ENCODE peak calls at places on chromosomes 4 and X, in seven cellular contexts. W is prostate gland, E is PC-3, A is testis, L is tibial artery, Q is thyroid gland, F is left lung. Z is an unnamed sample.

GRCh38 chrX:54423161-54423888 is 16.9 kb upstream of the TSR2 start:
- DNase-seq in W (no peak), E (no peak), A (peak; percentile 18), L (no peak), Q (no peak), F (no peak), Z (no peak)

GRCh38 chrX:57285001-57285400 is 1.5 kb upstream of the FAAH2 start:
- DNase-seq in W (no peak), E (no peak), A (no peak), L (no peak), Q (no peak), F (no peak), Z (no peak)

GRCh38 chr4:40255722-40256281 is 59.0 kb downstream of the RHOH start:
- DNase-seq in W (no peak), E (peak; percentile 88), A (no peak), L (no peak), Q (no peak), F (no peak), Z (no peak)

GRCh38 chr4:160652790-160653189 is 1511.0 kb downstream of the FSTL5 start:
- DNase-seq in W (no peak), E (no peak), A (no peak), L (no peak), Q (no peak), F (no peak), Z (no peak)

GRCh38 chrX:38656350-38656915 is 95.1 kb downstream of the TSPAN7 start:
- DNase-seq in W (no peak), E (no peak), A (no peak), L (no peak), Q (no peak), F (no peak), Z (no peak)

GRCh38 chr4:21901831-21902230 is 46.7 kb downstream of the KCNIP4 start:
- DNase-seq in W (no peak), E (peak; percentile 92), A (no peak), L (no peak), Q (no peak), F (no peak), Z (no peak)

GRCh38 chr4:182018691-182019090 is 224.5 kb upstream of the TENM3 start:
- DNase-seq in W (no peak), E (no peak), A (no peak), L (no peak), Q (no peak), F (no peak), Z (no peak)

GRCh38 chr4:47913858-47914218 is 545 bp downstream of the NFXL1 start:
- DNase-seq in W (peak; percentile 40), E (peak; percentile 19), A (peak; percentile 45), L (peak; percentile 71), Q (peak; percentile 47), F (peak; percentile 89), Z (peak; percentile 69)

GRCh38 chr4:25442863-25443307 is 65.8 kb downstream of the ANAPC4 start:
- DNase-seq in W (no peak), E (no peak), A (no peak), L (peak; percentile 56), Q (peak; percentile 70), F (no peak), Z (no peak)

GRCh38 chrX:148536961-148537360 is 36.5 kb downstream of the AFF2 start:
- DNase-seq in W (no peak), E (no peak), A (no peak), L (no peak), Q (no peak), F (no peak), Z (no peak)

GRCh38 chr4:48047421-48047844 is 30.9 kb downstream of the NIPAL1 start:
- DNase-seq in W (no peak), E (no peak), A (no peak), L (no peak), Q (no peak), F (no peak), Z (peak; percentile 61)

GRCh38 chrX:136159615-136160025 is 12.3 kb downstream of the FHL1 start:
- DNase-seq in W (no peak), E (peak; percentile 48), A (no peak), L (peak; percentile 70), Q (no peak), F (no peak), Z (no peak)

GRCh38 chr4:39043697-39044363 is 11.6 kb upstream of the TMEM156 start:
- DNase-seq in W (no peak), E (no peak), A (no peak), L (no peak), Q (no peak), F (no peak), Z (no peak)

GRCh38 chr4:53098681-53099121 is 236.6 kb downstream of the RASL11B start:
- DNase-seq in W (no peak), E (peak; percentile 58), A (no peak), L (no peak), Q (no peak), F (no peak), Z (no peak)

GRCh38 chr4:53688186-53688790 is 97.0 kb upstream of the LNX1 start:
- DNase-seq in W (no peak), E (peak; percentile 96), A (no peak), L (no peak), Q (no peak), F (no peak), Z (no peak)

GRCh38 chrX:66728818-66729271 is 90.0 kb upstream of the EDA2R start:
- DNase-seq in W (peak; percentile 43), E (peak; percentile 39), A (peak; percentile 59), L (peak; percentile 64), Q (peak; percentile 47), F (no peak), Z (peak; percentile 52)

GRCh38 chrX:112341598-112341997 is 259.0 kb upstream of the TRPC5 start:
- DNase-seq in W (no peak), E (peak; percentile 40), A (peak; percentile 17), L (no peak), Q (no peak), F (no peak), Z (no peak)

GRCh38 chr4:56129431-56129861 is 180.7 kb downstream of the CEP135 start:
- DNase-seq in W (no peak), E (peak; percentile 68), A (peak; percentile 84), L (no peak), Q (peak; percentile 55), F (no peak), Z (peak; percentile 86)

GRCh38 chr4:51906167-51906647 is 63.3 kb downstream of the DCUN1D4 start:
- DNase-seq in W (no peak), E (peak; percentile 13), A (no peak), L (no peak), Q (no peak), F (no peak), Z (no peak)

DNA sequence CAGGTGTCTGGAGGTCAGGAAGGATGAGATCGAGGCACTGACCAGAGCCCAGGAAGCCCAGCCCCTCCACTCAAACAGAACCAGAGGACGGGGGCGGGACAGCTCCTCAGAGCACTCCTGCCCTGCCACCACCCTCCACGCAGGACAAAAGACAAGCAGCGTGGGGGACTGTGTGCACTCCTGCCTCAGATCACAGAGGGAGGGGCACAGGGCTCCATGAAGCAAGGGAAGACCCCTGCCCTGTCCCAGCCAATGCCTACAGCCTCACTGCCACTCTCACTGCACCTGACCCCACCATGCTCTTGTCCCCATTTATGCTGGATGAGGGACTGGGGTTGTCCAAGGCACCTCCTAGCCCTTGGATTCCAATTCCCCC is 169.0 kb downstream of the AFAP1 start:
- DNase-seq in W (no peak), E (no peak), A (no peak), L (peak; percentile 54), Q (no peak), F (no peak), Z (no peak)
- H3K4me1 ChIP-seq in W (no peaks in the 10 kb centered on the region), E (no peaks in the 10 kb centered on the region), A (no peaks in the 10 kb centered on the region), L (no peaks in the 10 kb centered on the region), Q (peaks cover 21% of the 10 kb centered on the region), F (no peaks in the 10 kb centered on the region), Z (peaks cover 26% of the 10 kb centered on the region)

GRCh38 chr4:184822356-184822755 is 3.4 kb downstream of the ACSL1 start:
- DNase-seq in W (no peak), E (no peak), A (no peak), L (peak; percentile 24), Q (no peak), F (no peak), Z (no peak)

GRCh38 chr4:184825394-184826314 is at the start of gene ACSL1:
- DNase-seq in W (peak; percentile 81), E (peak; percentile 58), A (peak; percentile 87), L (peak; percentile 92), Q (peak; percentile 83), F (peak; percentile 96), Z (peak; percentile 89)

GRCh38 chr4:184824776-184825393 is 883 bp downstream of the ACSL1 start:
- DNase-seq in W (no peak), E (peak; percentile 23), A (no peak), L (no peak), Q (no peak), F (no peak), Z (peak; percentile 27)

GRCh38 chr4:184826315-184827266 is 823 bp upstream of the ACSL1 start:
- DNase-seq in W (no peak), E (peak; percentile 17), A (peak; percentile 45), L (no peak), Q (peak; percentile 47), F (peak; percentile 89), Z (peak; percentile 43)

GRCh38 chr4:184824081-184824775 is 1.5 kb downstream of the ACSL1 start:
- DNase-seq in W (no peak), E (peak; percentile 4), A (no peak), L (peak; percentile 59), Q (no peak), F (no peak), Z (no peak)
- H3K4me3 ChIP-seq in W (peak overlapping the region; percentile 95), E (peak overlapping the region; percentile 80), A (peak overlapping the region; percentile 81), L (peak overlapping the region; percentile 56), Q (no peak overlapping the region), F (peak overlapping the region; percentile 51), Z (no peak overlapping the region)

GRCh38 chr4:152992491-152992890 is 56.4 kb downstream of the FHDC1 start:
- DNase-seq in W (no peak), E (no peak), A (no peak), L (no peak), Q (no peak), F (no peak), Z (no peak)
- TF ChIP-seq CTCF in W (no peak), E (no peak), A (no peak), L (no peak), Q (no peak), F (no peak), Z (no peak)

GRCh38 chrX:153928846-153929245 is 2.8 kb upstream of the ARHGAP4 start:
- DNase-seq in W (no peak), E (no peak), A (no peak), L (no peak), Q (no peak), F (no peak), Z (no peak)

GRCh38 chrX:153930011-153930910 is 4.2 kb upstream of the ARHGAP4 start:
- DNase-seq in W (no peak), E (no peak), A (no peak), L (no peak), Q (no peak), F (no peak), Z (peak; percentile 51)

GRCh38 chrX:153931151-153931550 is 3.7 kb downstream of the NAA10 start:
- DNase-seq in W (no peak), E (no peak), A (no peak), L (no peak), Q (no peak), F (no peak), Z (no peak)

GRCh38 chrX:153927936-153928760 is 2.1 kb upstream of the ARHGAP4 start:
- DNase-seq in W (peak; percentile 93), E (peak; percentile 97), A (peak; percentile 95), L (peak; percentile 98), Q (peak; percentile 95), F (peak; percentile 98), Z (peak; percentile 99)

DNA sequence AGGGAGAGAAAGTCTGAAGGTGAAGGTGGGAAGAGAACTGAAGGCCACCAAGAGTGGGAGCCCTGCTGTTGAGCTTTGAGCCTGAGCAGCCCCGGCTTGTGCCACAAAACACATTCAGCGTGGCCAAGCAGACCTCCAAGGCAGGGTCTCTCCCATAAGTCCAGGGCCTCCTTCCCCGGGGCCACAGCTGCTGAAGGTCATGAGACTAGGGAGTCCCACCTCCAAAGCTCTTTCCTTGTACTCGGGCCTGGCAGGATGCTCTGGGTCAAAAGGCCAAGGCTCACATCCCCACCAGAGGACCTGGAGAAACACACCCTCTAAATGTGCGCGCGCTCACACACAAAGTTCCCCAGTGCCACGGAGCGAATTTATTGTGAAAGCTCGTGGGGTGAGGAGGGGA is 3.5 kb upstream of the ARHGAP4 start:
- DNase-seq in W (no peak), E (no peak), A (no peak), L (no peak), Q (no peak), F (no peak), Z (no peak)
- H3K4me1 ChIP-seq in W (no peaks in the 10 kb centered on the region), E (peaks cover 26% of the 10 kb centered on the region), A (peaks cover 7% of the 10 kb centered on the region), L (peaks cover 18% of the 10 kb centered on the region), Q (peaks cover 4% of the 10 kb centered on the region), F (peaks cover 36% of the 10 kb centered on the region), Z (peaks cover 10% of the 10 kb centered on the region)

Z was measured in mucosa of descending colon.